ENCODE peak calls at places on chromosomes 11 and 22, in four cellular contexts. D is MV-4-11; V is psoas muscle; J is effector memory CD8-positive, alpha-beta T cell. I is an unnamed sample.

GRCh38 chr11:92717240-92717639 is 252.2 kb upstream of the MTNR1B start:
- DNase-seq in D (no peak), V (no peak), J (no peak), I (no peak)

GRCh38 chr22:35893698-35894097 is 134.9 kb downstream of the RBFOX2 start:
- DNase-seq in D (no peak), V (no peak), J (no peak), I (no peak)

GRCh38 chr11:27795955-27796861 is 96.0 kb upstream of the BDNF start:
- DNase-seq in D (no peak), V (no peak), J (no peak), I (no peak)

GRCh38 chr11:112925516-112926310 is 35.5 kb upstream of the NCAM1 start:
- DNase-seq in D (no peak), V (no peak), J (no peak), I (no peak)

GRCh38 chr11:46382644-46383403 is 1.4 kb downstream of the MDK start:
- DNase-seq in D (peak; percentile 25), V (no peak), J (no peak), I (no peak)

GRCh38 chr11:65643971-65644370 is 6.1 kb downstream of the SIPA1 start:
- DNase-seq in D (no peak), V (no peak), J (no peak), I (no peak)

GRCh38 chr11:72720047-72720446 is 32.2 kb downstream of the ARAP1 start:
- DNase-seq in D (peak; percentile 60), V (no peak), J (no peak), I (no peak)

GRCh38 chr11:69552951-69553350 is 71.5 kb downstream of the LINC01488 start:
- DNase-seq in D (no peak), V (no peak), J (no peak), I (no peak)

GRCh38 chr22:38717244-38717643 is 11.5 kb downstream of the GTPBP1 start:
- DNase-seq in D (no peak), V (no peak), J (no peak), I (no peak)

GRCh38 chr11:82945682-82946081 is 44.1 kb downstream of the DDIAS start:
- DNase-seq in D (no peak), V (no peak), J (no peak), I (no peak)

GRCh38 chr11:2940166-2940929 is 11.1 kb upstream of the PHLDA2 start:
- DNase-seq in D (peak; percentile 54), V (peak; percentile 55), J (no peak), I (no peak)

GRCh38 chr22:25202290-25202921 is 2.7 kb downstream of the CRYBB3 start:
- DNase-seq in D (peak; percentile 34), V (peak; percentile 48), J (peak; percentile 46), I (peak; percentile 16)

GRCh38 chr11:31641477-31642062 is 132.0 kb downstream of the ELP4 start:
- DNase-seq in D (no peak), V (no peak), J (no peak), I (no peak)

GRCh38 chr11:20031155-20032001 is 128.9 kb downstream of the DBX1 start:
- DNase-seq in D (no peak), V (no peak), J (no peak), I (no peak)

GRCh38 chr11:108886608-108887007 is 221.7 kb downstream of the DDX10 start:
- DNase-seq in D (no peak), V (no peak), J (no peak), I (no peak)

GRCh38 chr22:45880732-45881523 is 96.0 kb downstream of the WNT7B start:
- DNase-seq in D (no peak), V (no peak), J (no peak), I (no peak)

GRCh38 chr11:69588270-69588669 is 52.7 kb upstream of the CCND1 start:
- DNase-seq in D (no peak), V (no peak), J (no peak), I (no peak)

GRCh38 chr22:29397791-29398190 is 9.4 kb upstream of the AP1B1 start:
- DNase-seq in D (no peak), V (no peak), J (no peak), I (no peak)

GRCh38 chr22:42077486-42078125 is 1.9 kb upstream of the SMDT1 start:
- DNase-seq in D (no peak), V (no peak), J (no peak), I (no peak)

GRCh38 chr11:114074546-114075342 is 15.2 kb downstream of the ZBTB16 start:
- DNase-seq in D (peak; percentile 26), V (no peak), J (no peak), I (no peak)

GRCh38 chr11:10485646-10486045 is 30.6 kb downstream of the AMPD3 start:
- DNase-seq in D (no peak), V (no peak), J (no peak), I (no peak)

GRCh38 chr22:18110194-18110943 is at the start of gene TUBA8:
- DNase-seq in D (peak; percentile 19), V (peak; percentile 75), J (no peak), I (no peak)

GRCh38 chr11:102705626-102706025 is at the start of gene MMP27:
- DNase-seq in D (no peak), V (no peak), J (no peak), I (no peak)

GRCh38 chr11:97092823-97093222 is 703.0 kb downstream of the JRKL start:
- DNase-seq in D (no peak), V (no peak), J (no peak), I (no peak)

GRCh38 chr11:74684661-74685060 is 46.6 kb downstream of the CHRDL2 start:
- DNase-seq in D (no peak), V (no peak), J (no peak), I (no peak)

GRCh38 chr11:74341926-74342325 is 30.5 kb upstream of the P4HA3 start:
- DNase-seq in D (no peak), V (no peak), J (no peak), I (no peak)

GRCh38 chr11:63837027-63837688 is 1.8 kb upstream of the MARK2 start:
- DNase-seq in D (peak; percentile 56), V (peak; percentile 64), J (peak; percentile 77), I (peak; percentile 69)

GRCh38 chr11:33891714-33892327 is at the start of gene LMO2:
- DNase-seq in D (peak; percentile 93), V (no peak), J (no peak), I (no peak)

GRCh38 chr11:17525570-17525969 is 18.6 kb downstream of the USH1C start:
- DNase-seq in D (no peak), V (no peak), J (no peak), I (no peak)

GRCh38 chr11:3824714-3825472 is 15.9 kb downstream of the RHOG start:
- DNase-seq in D (peak; percentile 81), V (peak; percentile 62), J (peak; percentile 85), I (peak; percentile 79)

GRCh38 chr11:120940297-120940847 is 83.5 kb upstream of the TBCEL start:
- DNase-seq in D (no peak), V (no peak), J (no peak), I (no peak)

GRCh38 chr22:19789828-19790227 is 29.2 kb downstream of the TBX1 start:
- DNase-seq in D (no peak), V (no peak), J (no peak), I (no peak)

GRCh38 chr11:330694-331314 is 10.1 kb upstream of the IFITM3 start:
- DNase-seq in D (no peak), V (no peak), J (no peak), I (no peak)

GRCh38 chr11:26994579-26995210 is 783 bp downstream of the FIBIN start:
- DNase-seq in D (no peak), V (peak; percentile 31), J (no peak), I (no peak)

GRCh38 chr11:108933630-108934029 is 268.8 kb downstream of the DDX10 start:
- DNase-seq in D (no peak), V (no peak), J (no peak), I (no peak)

GRCh38 chr22:47814474-47814873 is 1052.0 kb downstream of the TBC1D22A start:
- DNase-seq in D (no peak), V (no peak), J (no peak), I (no peak)

GRCh38 chr11:12556788-12557384 is 117.3 kb upstream of the TEAD1 start:
- DNase-seq in D (no peak), V (peak; percentile 66), J (no peak), I (no peak)

I was measured in CD8-positive, alpha-beta memory T cell.